ENCODE peak calls at places on chromosomes 2 and 18, in seven cellular contexts. Q is neuronal stem cell, Y is IMR-90, G is H1, F is trophoblast cell, A is mesendoderm, N is H9. X is an unnamed sample.

GRCh38 chr2:16487686-16488085 is 177.9 kb downstream of the CYRIA start:
- DNase-seq in Q (no peak), Y (peak; percentile 13), G (no peak), F (no peak), A (peak; percentile 48), N (no peak), X (peak; percentile 26)

GRCh38 chr2:237012577-237013237 is 73.0 kb upstream of the COPS8 start:
- DNase-seq in Q (no peak), Y (peak; percentile 77), G (no peak), F (peak; percentile 15), A (peak; percentile 65), N (no peak), X (peak; percentile 58)

GRCh38 chr2:197239434-197239833 is 71.1 kb downstream of the ANKRD44 start:
- DNase-seq in Q (no peak), Y (no peak), G (no peak), F (no peak), A (no peak), N (no peak), X (peak; percentile 32)

GRCh38 chr2:8119782-8120551 is 561.9 kb upstream of the ID2 start:
- DNase-seq in Q (peak; percentile 21), Y (peak; percentile 73), G (no peak), F (peak; percentile 55), A (peak; percentile 34), N (no peak), X (peak; percentile 40)

GRCh38 chr2:215764441-215765048 is 248.8 kb downstream of the MREG start:
- DNase-seq in Q (no peak), Y (peak; percentile 90), G (no peak), F (peak; percentile 12), A (no peak), N (no peak), X (peak; percentile 78)

GRCh38 chr2:52775674-52776073 is 991.9 kb upstream of the CHAC2 start:
- DNase-seq in Q (no peak), Y (peak; percentile 59), G (no peak), F (no peak), A (no peak), N (no peak), X (no peak)

GRCh38 chr2:37683926-37684780 is 12.7 kb upstream of the CDC42EP3 start:
- DNase-seq in Q (no peak), Y (peak; percentile 73), G (no peak), F (no peak), A (no peak), N (no peak), X (peak; percentile 74)

GRCh38 chr18:63970803-63971191 is 916 bp downstream of the SERPINB8 start:
- DNase-seq in Q (no peak), Y (peak; percentile 21), G (no peak), F (peak; percentile 47), A (peak; percentile 80), N (peak; percentile 67), X (peak; percentile 72)

GRCh38 chr18:9449580-9449979 is 25.7 kb upstream of the RALBP1 start:
- DNase-seq in Q (no peak), Y (no peak), G (no peak), F (peak; percentile 67), A (peak; percentile 24), N (no peak), X (no peak)

GRCh38 chr2:25323042-25323514 is 18.6 kb downstream of the DNMT3A start:
- DNase-seq in Q (no peak), Y (peak; percentile 45), G (peak; percentile 39), F (peak; percentile 37), A (peak; percentile 88), N (peak; percentile 85), X (peak; percentile 54)

GRCh38 chr2:105085525-105085924 is 47.7 kb downstream of the MRPS9 start:
- DNase-seq in Q (no peak), Y (no peak), G (no peak), F (no peak), A (no peak), N (no peak), X (no peak)

GRCh38 chr2:83808878-83809277 is 650.2 kb downstream of the SUCLG1 start:
- DNase-seq in Q (no peak), Y (no peak), G (no peak), F (no peak), A (no peak), N (no peak), X (no peak)

GRCh38 chr2:191679818-191680600 is 2.1 kb downstream of the NABP1 start:
- DNase-seq in Q (no peak), Y (peak; percentile 93), G (no peak), F (no peak), A (peak; percentile 73), N (no peak), X (peak; percentile 86)

GRCh38 chr2:157087373-157088005 is 170.0 kb upstream of the GALNT5 start:
- DNase-seq in Q (no peak), Y (peak; percentile 68), G (no peak), F (peak; percentile 2), A (no peak), N (no peak), X (no peak)

GRCh38 chr18:36813111-36813752 is 15.6 kb downstream of the TPGS2 start:
- DNase-seq in Q (no peak), Y (no peak), G (no peak), F (no peak), A (no peak), N (no peak), X (no peak)

GRCh38 chr18:79478484-79479113 is 82.9 kb downstream of the NFATC1 start:
- DNase-seq in Q (no peak), Y (no peak), G (no peak), F (no peak), A (no peak), N (no peak), X (no peak)

GRCh38 chr18:79479761-79480161 is 84.0 kb downstream of the NFATC1 start:
- DNase-seq in Q (no peak), Y (no peak), G (no peak), F (no peak), A (no peak), N (no peak), X (no peak)

GRCh38 chr18:79480171-79480981 is 84.6 kb downstream of the NFATC1 start:
- DNase-seq in Q (no peak), Y (no peak), G (no peak), F (no peak), A (no peak), N (no peak), X (no peak)

GRCh38 chr18:79477711-79478483 is 82.2 kb downstream of the NFATC1 start:
- DNase-seq in Q (no peak), Y (no peak), G (no peak), F (no peak), A (no peak), N (no peak), X (no peak)

DNA sequence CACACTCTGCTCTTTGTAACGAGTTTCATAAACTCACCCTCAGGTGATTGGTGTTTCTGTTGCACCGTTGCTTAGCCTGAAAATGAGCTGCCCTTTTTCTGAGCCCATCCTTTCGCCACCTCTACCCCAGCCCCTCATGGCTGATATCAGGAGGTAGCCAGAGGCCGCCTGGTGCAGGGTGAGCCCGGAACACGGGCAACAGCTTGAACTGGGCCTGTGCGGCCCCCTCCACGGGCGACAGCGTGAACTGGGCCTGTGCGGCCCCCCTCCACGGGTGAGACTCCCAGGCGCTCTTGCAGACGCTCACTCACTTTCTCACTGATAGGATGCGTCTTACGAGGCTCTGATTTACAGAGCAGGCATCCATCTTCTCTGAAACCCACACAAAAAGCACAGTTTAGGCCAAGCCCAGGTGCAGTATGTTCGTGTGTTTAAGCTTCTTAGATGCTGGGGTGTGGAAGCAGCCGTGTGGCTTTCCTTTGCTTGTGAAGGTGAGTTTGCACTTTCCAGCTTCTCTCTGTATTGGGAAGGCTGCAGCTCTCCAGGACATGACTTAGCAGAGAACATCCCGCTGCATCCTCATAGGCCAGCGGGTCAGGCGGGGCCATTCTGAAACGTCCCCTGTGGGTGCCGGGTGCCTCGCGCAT is 83.5 kb downstream of the NFATC1 start:
- DNase-seq in Q (no peak), Y (no peak), G (no peak), F (no peak), A (no peak), N (no peak), X (no peak)
- H3K23ac ChIP-seq in Q (peak overlapping the region; percentile 43), Y (no peak overlapping the region), G (no peak overlapping the region), F (no peak overlapping the region), A (no peak overlapping the region), N (no peak overlapping the region), X (no peak overlapping the region)

GRCh38 chr2:60294901-60295590 is 258.4 kb downstream of the BCL11A start:
- DNase-seq in Q (no peak), Y (no peak), G (no peak), F (no peak), A (no peak), N (peak; percentile 33), X (no peak)

GRCh38 chr2:60297296-60298010 is 256.0 kb downstream of the BCL11A start:
- DNase-seq in Q (no peak), Y (no peak), G (peak; percentile 31), F (peak; percentile 12), A (peak; percentile 85), N (peak; percentile 88), X (no peak)

GRCh38 chr2:60296219-60296955 is 257.1 kb downstream of the BCL11A start:
- DNase-seq in Q (no peak), Y (no peak), G (no peak), F (no peak), A (no peak), N (no peak), X (no peak)

GRCh38 chr2:60292242-60292641 is 261.2 kb downstream of the BCL11A start:
- DNase-seq in Q (no peak), Y (no peak), G (no peak), F (no peak), A (no peak), N (no peak), X (no peak)

GRCh38 chr2:60295591-60295962 is 257.9 kb downstream of the BCL11A start:
- DNase-seq in Q (no peak), Y (no peak), G (no peak), F (no peak), A (peak; percentile 65), N (peak; percentile 64), X (no peak)
- H3K4me2 ChIP-seq in Q (no peak overlapping the region), Y (no peak overlapping the region), G (no peak overlapping the region), F (no peak overlapping the region), A (no peak overlapping the region), N (no peak overlapping the region), X (no peak overlapping the region)

DNA sequence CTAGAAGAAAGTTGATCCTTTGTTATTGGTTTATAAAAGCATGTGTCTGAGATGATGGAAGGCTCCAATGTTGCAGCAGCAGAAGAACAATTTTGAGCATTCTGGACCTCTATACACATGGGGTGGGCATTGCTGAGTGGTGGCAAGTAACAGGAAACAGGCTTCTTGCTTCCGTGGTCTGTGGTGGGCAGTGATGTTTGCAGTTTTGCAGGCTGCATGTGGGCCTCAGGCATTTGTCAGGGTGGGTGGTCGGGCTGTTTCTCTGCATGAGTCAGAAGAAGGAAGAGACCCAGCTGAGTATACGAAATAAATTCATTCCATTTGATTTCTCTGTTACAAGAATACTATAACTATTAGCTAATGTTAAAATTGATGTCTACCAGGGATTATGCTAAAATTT is 239.5 kb upstream of the COL3A1 start:
- DNase-seq in Q (no peak), Y (peak; percentile 33), G (peak; percentile 15), F (no peak), A (peak; percentile 61), N (no peak), X (no peak)
- H3K23ac ChIP-seq in Q (no peak overlapping the region), Y (no peak overlapping the region), G (no peak overlapping the region), F (no peak overlapping the region), A (no peak overlapping the region), N (no peak overlapping the region), X (no peak overlapping the region)

DNA sequence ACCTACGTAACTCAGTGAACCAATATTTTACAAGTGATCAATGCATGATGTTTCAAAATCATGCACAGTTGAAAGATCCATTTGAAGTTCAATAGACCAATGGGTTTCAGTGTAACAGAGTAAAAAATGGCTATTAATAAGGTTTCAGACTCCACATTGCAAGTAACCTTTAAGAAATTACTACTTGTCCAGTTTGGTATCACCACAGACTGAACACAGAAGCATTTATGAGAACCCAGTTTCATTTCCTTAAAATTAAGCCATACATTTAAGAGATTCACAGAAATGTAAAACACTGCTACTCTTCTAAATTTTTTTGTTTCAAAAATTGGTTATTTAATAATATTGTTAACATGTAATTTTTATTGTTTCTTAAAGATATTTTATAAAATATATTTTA is 98.9 kb upstream of the CHRNA1 start:
- DNase-seq in Q (no peak), Y (no peak), G (no peak), F (no peak), A (no peak), N (no peak), X (no peak)
- H3K4me2 ChIP-seq in Q (no peak overlapping the region), Y (no peak overlapping the region), G (no peak overlapping the region), F (no peak overlapping the region), A (no peak overlapping the region), N (no peak overlapping the region), X (no peak overlapping the region)

X was measured in mesenchymal stem cell.